ENCODE peak calls at places on chromosomes 5 and 9, in six cellular contexts. M is tibial artery, V is ovary, Z is GM13977, L is endothelial cell, A is heart left ventricle. C is an unnamed sample.

GRCh38 chr5:135964670-135965320 is 10.0 kb upstream of the LECT2 start:
- DNase-seq in Z (no peak), M (no peak), L (no peak), V (no peak), A (no peak), C (no peak)

GRCh38 chr5:121189569-121190305 is 661.9 kb upstream of the FTMT start:
- DNase-seq in V (no peak), L (no peak), Z (no peak), A (no peak), M (no peak), C (no peak)

GRCh38 chr5:155839251-155840037 is 487.5 kb upstream of the SGCD start:
- DNase-seq in Z (no peak), L (no peak), A (no peak), V (no peak), M (no peak), C (no peak)

GRCh38 chr5:178331491-178331981 is 98.9 kb upstream of the PHYKPL start:
- DNase-seq in Z (no peak), A (peak; percentile 88), V (peak; percentile 69), L (no peak), M (no peak), C (no peak)

GRCh38 chr9:110126986-110127864 is 80.7 kb downstream of the C9orf152 start:
- DNase-seq in V (peak; percentile 86), L (peak; percentile 67), Z (no peak), M (peak; percentile 77), A (peak; percentile 90), C (no peak)

GRCh38 chr9:96232539-96233241 is 69.3 kb downstream of the HSD17B3 start:
- DNase-seq in M (peak; percentile 78), L (peak; percentile 31), Z (peak; percentile 69), V (peak; percentile 85), A (peak; percentile 70), C (peak; percentile 56)

GRCh38 chr9:86821011-86821845 is 126.1 kb downstream of the GAS1 start:
- DNase-seq in V (no peak), M (no peak), A (no peak), Z (no peak), L (no peak), C (no peak)

GRCh38 chr5:74206571-74207550 is 433.7 kb downstream of the ENC1 start:
- DNase-seq in V (peak; percentile 79), Z (no peak), M (peak; percentile 64), A (peak; percentile 56), L (no peak), C (no peak)

GRCh38 chr5:67581203-67581602 is 384.6 kb upstream of the CD180 start:
- DNase-seq in L (no peak), Z (no peak), V (no peak), M (no peak), A (no peak), C (peak; percentile 5)

GRCh38 chr9:124239249-124240073 is 18.3 kb upstream of the NEK6 start:
- DNase-seq in A (no peak), Z (no peak), V (no peak), M (peak; percentile 63), L (no peak), C (peak; percentile 69)

GRCh38 chr5:17620627-17621026 is 10.4 kb downstream of the TAF11L12 start:
- DNase-seq in M (no peak), L (no peak), A (no peak), V (no peak), Z (no peak), C (no peak)
- TF ChIP-seq CTCF in M (no peak), L (peak; percentile 61), A (no peak), V (no peak), Z (no peak), C (peak; percentile 15)

GRCh38 chr9:535356-535755 is 306.1 kb upstream of the DMRT1 start:
- DNase-seq in A (no peak), L (no peak), V (no peak), M (no peak), Z (no peak), C (no peak)

GRCh38 chr9:530681-531080 is 310.8 kb upstream of the DMRT1 start:
- DNase-seq in Z (no peak), V (no peak), A (peak; percentile 70), L (no peak), M (peak; percentile 42), C (peak; percentile 12)

GRCh38 chr9:534886-535285 is 306.6 kb upstream of the DMRT1 start:
- DNase-seq in Z (no peak), A (peak; percentile 69), L (no peak), M (peak; percentile 41), V (no peak), C (no peak)

GRCh38 chr9:529721-530120 is 311.8 kb upstream of the DMRT1 start:
- DNase-seq in M (no peak), Z (no peak), A (no peak), V (no peak), L (no peak), C (no peak)

DNA sequence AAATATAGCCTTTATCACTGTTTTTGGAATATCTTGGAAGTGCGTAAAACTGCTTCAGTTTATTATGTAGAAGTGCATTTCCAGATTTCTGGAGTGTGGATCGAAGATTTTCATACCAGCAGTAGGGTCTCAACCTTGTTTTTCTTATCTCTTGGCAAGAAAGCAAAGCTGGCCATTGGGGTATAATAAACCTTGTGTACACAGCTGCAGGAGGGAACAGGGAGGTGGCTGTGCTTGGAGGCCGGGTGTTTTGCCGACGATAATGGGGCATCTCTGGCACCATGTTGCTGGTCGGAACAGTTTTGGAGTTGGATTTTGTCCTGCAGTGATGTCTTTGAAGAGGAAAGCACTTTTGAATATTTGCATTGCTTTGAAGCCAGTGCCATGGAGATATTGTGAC is 308.8 kb upstream of the DMRT1 start:
- DNase-seq in Z (no peak), A (no peak), L (no peak), M (no peak), V (no peak), C (no peak)
- TF ChIP-seq CTCF in Z (no peak), A (no peak), L (no peak), M (no peak), V (no peak), C (no peak)

GRCh38 chr9:4147476-4148214 is 152.2 kb downstream of the GLIS3 start:
- DNase-seq in Z (no peak), V (no peak), M (no peak), L (no peak), A (no peak), C (no peak)

GRCh38 chr9:4148215-4148561 is 151.7 kb downstream of the GLIS3 start:
- DNase-seq in L (no peak), M (no peak), Z (no peak), A (no peak), V (no peak), C (no peak)

GRCh38 chr9:4152201-4152600 is 147.7 kb downstream of the GLIS3 start:
- DNase-seq in V (no peak), Z (no peak), M (no peak), A (no peak), L (no peak), C (no peak)

GRCh38 chr9:4155224-4156026 is 144.4 kb downstream of the GLIS3 start:
- DNase-seq in V (no peak), Z (no peak), M (no peak), A (no peak), L (no peak), C (no peak)

GRCh38 chr9:4152876-4153275 is 147.0 kb downstream of the GLIS3 start:
- DNase-seq in L (no peak), A (no peak), Z (no peak), V (no peak), M (no peak), C (no peak)
- TF ChIP-seq CTCF in L (no peak), A (no peak), Z (peak; percentile 9), V (no peak), M (no peak), C (no peak)

DNA sequence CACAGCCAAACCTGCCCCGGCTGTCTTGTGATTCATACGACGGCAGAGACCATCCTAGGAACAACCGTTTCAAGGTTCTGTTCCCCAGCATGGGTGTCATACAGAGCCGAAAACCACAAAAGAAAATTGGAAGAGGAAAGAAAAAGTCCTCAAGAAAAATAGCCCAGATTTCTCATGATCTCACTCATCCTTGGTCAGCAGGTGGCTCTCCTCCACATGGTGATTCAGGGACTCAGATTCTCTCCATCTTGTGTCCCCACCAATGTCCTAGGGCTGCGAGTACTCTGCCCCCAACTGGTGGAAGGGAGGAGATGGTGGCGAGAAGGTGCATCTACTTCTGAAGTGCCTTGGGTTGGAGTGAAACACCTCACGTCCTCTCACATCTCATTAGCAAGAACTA is 25.6 kb downstream of the PDZD2 start:
- DNase-seq in V (no peak), M (no peak), Z (peak; percentile 35), A (no peak), L (no peak), C (no peak)
- TF ChIP-seq CTCF in V (no peak), M (no peak), Z (peak; percentile 33), A (no peak), L (no peak), C (peak; percentile 24)

GRCh38 chr5:1480217-1480616 is 35.0 kb upstream of the SLC6A3 start:
- DNase-seq in A (peak; percentile 67), V (no peak), Z (no peak), L (no peak), M (peak; percentile 67), C (no peak)

GRCh38 chr5:1480806-1481205 is 35.6 kb upstream of the SLC6A3 start:
- DNase-seq in L (no peak), M (no peak), V (no peak), Z (no peak), A (no peak), C (no peak)

GRCh38 chr5:1478333-1478732 is 33.1 kb upstream of the SLC6A3 start:
- DNase-seq in V (no peak), A (no peak), Z (no peak), L (no peak), M (no peak), C (no peak)

GRCh38 chr5:1479066-1479465 is 33.8 kb upstream of the SLC6A3 start:
- DNase-seq in L (no peak), V (no peak), A (no peak), Z (no peak), M (no peak), C (no peak)

DNA sequence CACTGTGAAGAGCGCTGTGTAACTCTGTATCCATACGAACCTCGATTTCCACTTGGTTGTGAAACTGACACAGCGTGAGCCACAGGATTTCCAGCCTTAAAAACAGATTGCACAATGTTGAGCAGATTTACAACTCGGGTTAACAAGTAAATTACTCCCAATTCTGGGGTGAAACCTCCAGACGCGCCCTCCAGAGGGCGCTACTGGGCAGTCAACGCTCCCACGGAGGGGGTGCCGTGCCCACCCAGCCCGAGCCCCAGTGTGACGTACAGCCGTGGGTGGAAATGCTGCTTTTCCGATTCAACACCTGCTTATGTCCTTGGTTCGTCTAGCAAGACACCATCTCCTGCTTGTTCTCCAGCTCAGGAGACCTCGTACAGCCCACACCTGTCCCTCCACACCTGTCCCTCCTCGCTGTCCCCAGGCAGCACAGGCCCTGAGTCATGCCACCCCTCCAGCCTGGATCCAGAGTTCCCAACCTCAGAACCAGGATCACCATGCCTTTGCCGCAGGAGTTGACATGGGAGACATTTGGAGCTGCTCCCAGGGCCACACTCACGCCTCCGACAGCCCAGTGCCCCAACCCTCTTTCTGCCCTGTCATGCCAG is 34.4 kb upstream of the SLC6A3 start:
- DNase-seq in V (peak; percentile 64), M (peak; percentile 58), Z (peak; percentile 80), A (no peak), L (peak; percentile 63), C (peak; percentile 68)
- TF ChIP-seq CTCF in V (peak; percentile 25), M (peak; percentile 53), Z (peak; percentile 68), A (peak; percentile 22), L (peak; percentile 78), C (peak; percentile 91)